ENCODE peak calls at places on chromosome 21, in six cellular contexts. Z, B, Q, P, L and T are unnamed samples.

GRCh38 chr21:36323032-36323431 is 3.0 kb downstream of the MORC3 start:
- DNase-seq in B (no peak), Q (no peak), L (peak), Z (no peak), P (no peak), T (peak)

GRCh38 chr21:36202721-36203602 is 46.3 kb downstream of the DOP1B start:
- DNase-seq in P (no peak), Z (no peak), Q (peak), L (peak), B (no peak), T (no peak)

GRCh38 chr21:38165466-38166213 is 91.2 kb upstream of the KCNJ15 start:
- DNase-seq in Z (no peak), L (peak), P (no peak), Q (no peak), B (no peak), T (peak)

GRCh38 chr21:37627074-37627473 is 260.5 kb downstream of the DYRK1A start:
- DNase-seq in B (no peak), Q (no peak), P (no peak), L (no peak), Z (no peak), T (no peak)

GRCh38 chr21:42195378-42196031 is 23.4 kb upstream of the ABCG1 start:
- DNase-seq in P (no peak), L (peak), Q (no peak), B (no peak), Z (peak), T (peak)

GRCh38 chr21:14403681-14404318 is 20.9 kb upstream of the HSPA13 start:
- DNase-seq in Z (no peak), B (no peak), L (peak), P (no peak), Q (no peak), T (peak)

GRCh38 chr21:37748351-37748750 is 167.9 kb downstream of the KCNJ6 start:
- DNase-seq in L (no peak), Q (no peak), B (no peak), Z (no peak), P (no peak), T (no peak)

GRCh38 chr21:35046880-35047229 is 2.2 kb downstream of the RUNX1 start:
- DNase-seq in B (no peak), Q (peak), Z (peak), L (no peak), P (no peak), T (no peak)

GRCh38 chr21:27363719-27364479 is 397.0 kb upstream of the ADAMTS5 start:
- DNase-seq in B (no peak), Q (no peak), Z (no peak), P (no peak), L (peak), T (no peak)

GRCh38 chr21:38505654-38506523 is 7.6 kb upstream of the ERG start:
- DNase-seq in Z (no peak), L (peak), P (no peak), B (peak), Q (peak), T (peak)

GRCh38 chr21:27674037-27674436 is 707.1 kb upstream of the ADAMTS5 start:
- DNase-seq in P (no peak), Q (no peak), Z (no peak), L (peak), B (no peak), T (peak)

GRCh38 chr21:34580181-34580700 is 34.7 kb downstream of the RCAN1 start:
- DNase-seq in P (peak), Q (peak), L (no peak), Z (no peak), B (no peak), T (peak)

DNA sequence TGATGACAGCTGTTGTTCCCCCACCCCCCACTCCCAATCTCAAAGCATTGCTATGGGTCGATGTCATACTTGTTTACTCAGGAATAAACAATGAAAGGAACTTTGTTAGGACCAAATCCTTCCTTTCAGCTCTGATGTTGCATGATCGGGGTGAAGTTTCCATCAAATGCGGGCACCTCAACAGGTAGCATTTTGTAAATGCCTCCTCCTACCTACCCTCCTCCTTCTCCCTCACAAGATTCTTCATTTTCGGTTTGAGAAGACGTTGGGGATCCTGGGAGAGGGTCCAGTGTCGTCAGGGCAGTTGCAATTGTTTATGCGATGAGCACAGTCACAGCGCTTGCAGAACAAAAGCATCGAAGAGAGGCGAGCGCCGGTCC is 758 bp upstream of the HUNK start:
- DNase-seq in Z (no peak), P (no peak), L (no peak), B (no peak), Q (no peak), T (no peak)
- H3K4me3 ChIP-seq in Z (peak), P (no peak), L (peak), B (no peak), Q (no peak), T (peak)

DNA sequence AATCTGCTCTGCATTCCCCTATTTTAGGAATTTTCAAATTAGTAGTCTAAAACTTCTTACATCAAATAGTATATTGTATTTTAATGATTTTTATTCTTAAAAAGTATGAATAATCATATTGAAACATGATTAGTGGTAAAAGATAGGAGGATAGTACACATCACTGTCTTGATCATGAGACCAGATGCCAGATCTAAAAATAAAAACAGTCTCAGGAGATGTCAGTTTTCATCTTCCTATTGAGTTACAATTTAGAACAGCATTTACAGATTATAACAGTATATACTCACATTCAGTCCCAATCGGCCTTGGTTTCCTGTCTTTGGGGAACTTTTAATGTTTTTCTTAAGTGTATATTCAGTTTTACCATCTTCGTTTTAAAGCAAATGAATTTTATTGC is 95.9 kb downstream of the USP25 start:
- DNase-seq in Q (no peak), B (no peak), L (no peak), P (no peak), Z (no peak), T (no peak)
- TF ChIP-seq CTCF in Q (no peak), B (no peak), L (no peak), P (no peak), Z (no peak), T (no peak)

DNA sequence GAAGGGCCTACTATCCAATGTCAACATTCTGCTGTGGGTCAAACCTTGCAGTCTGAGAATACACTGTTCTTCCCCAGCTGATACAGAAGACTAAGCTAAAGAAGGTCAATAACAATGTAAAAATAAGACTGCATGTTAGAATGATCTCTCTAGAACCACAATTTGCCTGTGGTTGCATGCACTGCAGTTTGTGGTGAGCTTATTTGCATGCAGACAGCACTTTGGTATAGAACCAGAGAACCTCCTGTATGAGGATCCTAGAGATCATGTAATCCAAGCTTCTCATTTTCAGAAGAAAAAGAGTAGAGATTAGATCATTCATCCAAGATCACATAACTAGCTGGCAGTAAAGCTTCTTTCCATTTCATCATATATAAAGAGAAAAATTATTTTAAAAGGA is 15.8 kb downstream of the SYNJ1 start:
- DNase-seq in L (no peak), P (no peak), B (no peak), Z (no peak), Q (no peak), T (no peak)
- H3K4me3 ChIP-seq in L (no peak), P (no peak), B (no peak), Z (no peak), Q (no peak), T (no peak)

GRCh38 chr21:33551664-33552063 is 8.8 kb downstream of the SON start:
- DNase-seq in Z (no peak), P (no peak), Q (no peak), B (no peak), L (no peak), T (no peak)
- TF ChIP-seq CTCF in Z (no peak), P (no peak), Q (no peak), B (no peak), L (no peak), T (no peak)

GRCh38 chr21:44911384-44912157 is 9.1 kb downstream of the ITGB2 start:
- DNase-seq in P (peak), B (peak), L (no peak), Z (peak), Q (peak), T (no peak)
- H3K4me3 ChIP-seq in P (no peak), B (no peak), L (no peak), Z (no peak), Q (no peak), T (no peak)